ENCODE peak calls at places on chromosome 10, in six cellular contexts. X is neural progenitor cell, H is endothelial cell of umbilical vein, U is IMR-90, I is upper lobe of right lung, M is prostate gland. T is an unnamed sample.

GRCh38 chr10:33616921-33617320 is 282.5 kb upstream of the NRP1 start:
- DNase-seq in X (no peak), I (no peak), H (no peak), M (no peak), U (peak), T (no peak)

GRCh38 chr10:45602082-45602730 is 70.4 kb downstream of the ZFAND4 start:
- DNase-seq in U (peak), I (no peak), H (no peak), M (no peak), X (no peak), T (no peak)

GRCh38 chr10:133125901-133126300 is 34.1 kb upstream of the KNDC1 start:
- DNase-seq in M (no peak), X (no peak), I (peak), U (no peak), H (no peak), T (no peak)

GRCh38 chr10:24351883-24352778 is 143.2 kb downstream of the KIAA1217 start:
- DNase-seq in X (peak), I (no peak), M (no peak), H (no peak), U (peak), T (no peak)

GRCh38 chr10:121662945-121663917 is 65.0 kb upstream of the FGFR2 start:
- DNase-seq in U (no peak), M (no peak), I (no peak), X (peak), H (no peak), T (no peak)

GRCh38 chr10:99431190-99431549 is 746 bp upstream of the GOT1 start:
- DNase-seq in U (peak), H (no peak), M (peak), X (peak), I (peak), T (peak)

GRCh38 chr10:50375051-50375452 is 123.7 kb upstream of the ASAH2 start:
- DNase-seq in M (no peak), X (no peak), I (no peak), H (no peak), U (no peak), T (no peak)

GRCh38 chr10:110706690-110707098 is 62.6 kb downstream of the RBM20 start:
- DNase-seq in X (peak), M (no peak), H (no peak), I (no peak), U (peak), T (no peak)

GRCh38 chr10:33820531-33820930 is 486.1 kb upstream of the NRP1 start:
- DNase-seq in U (no peak), X (peak), H (no peak), I (no peak), M (no peak), T (no peak)

GRCh38 chr10:11687357-11687771 is 54.8 kb upstream of the ECHDC3 start:
- DNase-seq in X (no peak), H (no peak), U (no peak), M (no peak), I (no peak), T (no peak)

DNA sequence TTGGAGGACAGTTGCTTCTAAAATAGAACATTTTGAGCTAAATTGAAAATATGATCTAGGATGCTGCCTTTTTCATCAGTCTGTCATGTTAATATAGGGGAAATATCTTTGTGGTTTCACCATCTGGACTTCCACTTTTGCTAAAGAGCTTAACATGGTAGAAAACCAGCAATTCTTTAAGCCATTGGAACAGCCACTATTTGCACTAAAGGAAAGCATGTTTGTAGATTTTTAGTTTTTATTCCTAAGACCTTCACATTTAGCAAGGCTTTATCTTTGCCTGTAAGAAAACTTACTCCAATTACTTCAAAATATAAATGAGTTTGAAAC is 291.0 kb downstream of the RNLS start:
- DNase-seq in U (no peak), I (no peak), X (no peak), H (no peak), M (no peak), T (no peak)
- H3K27ac ChIP-seq in U (no peak), I (no peak), X (no peak), H (no peak), M (no peak), T (peak)

DNA sequence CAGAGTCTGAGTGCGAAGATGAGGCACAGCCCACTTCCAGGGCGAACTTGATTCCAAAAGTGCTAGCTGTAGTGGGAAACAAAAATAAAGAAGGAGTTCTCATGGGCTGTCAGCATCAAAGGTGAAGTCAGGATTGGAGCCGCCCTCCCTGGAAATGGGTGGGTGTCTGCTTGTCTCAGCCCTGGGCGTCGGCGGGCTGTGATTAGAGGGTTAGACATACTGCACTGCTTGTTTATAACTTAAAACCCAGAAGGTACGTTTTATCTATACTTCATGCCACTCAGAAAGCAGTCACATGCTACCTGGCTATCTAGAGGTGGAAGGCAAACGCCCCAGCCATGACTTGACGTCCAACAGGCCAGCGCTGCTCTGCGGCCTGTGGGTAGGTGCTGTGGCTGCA is 108.7 kb upstream of the NPS start:
- DNase-seq in U (no peak), X (no peak), I (no peak), H (no peak), M (no peak), T (no peak)
- TF ChIP-seq CTCF in U (no peak), X (no peak), I (no peak), H (no peak), M (no peak), T (no peak)

DNA sequence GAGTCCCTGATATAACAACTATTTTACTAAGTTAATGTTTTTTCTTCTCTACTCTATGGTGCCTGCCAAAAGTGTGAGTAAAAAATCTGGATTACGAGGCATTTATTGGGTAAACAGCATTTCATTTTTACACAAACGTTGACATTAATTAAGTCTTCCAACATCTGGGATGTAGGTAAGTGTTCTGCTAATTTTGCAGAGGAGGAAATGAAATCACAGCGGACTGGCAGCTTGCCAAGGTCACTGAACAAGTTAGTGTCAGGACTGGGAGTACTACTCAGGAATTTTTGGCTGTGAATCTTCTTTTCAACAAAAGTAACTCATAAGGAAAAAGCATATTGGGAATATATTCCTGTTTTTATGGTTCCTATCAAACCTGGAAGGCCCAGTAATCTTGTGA is 612.1 kb upstream of the FZD8 start:
- DNase-seq in H (peak), X (no peak), M (peak), I (no peak), U (peak), T (peak)
- H3K27ac ChIP-seq in H (no peak), X (no peak), M (no peak), I (no peak), U (no peak), T (no peak)

GRCh38 chr10:103564799-103565365 is 71.4 kb downstream of the NEURL1 start:
- DNase-seq in H (no peak), M (no peak), U (no peak), I (no peak), X (peak), T (peak)
- TF ChIP-seq CTCF in H (peak), M (no peak), U (peak), I (peak), X (peak), T (peak)

GRCh38 chr10:18164093-18164492 is 23.9 kb downstream of the CACNB2 start:
- DNase-seq in U (peak), X (no peak), I (no peak), M (no peak), H (no peak), T (no peak)

GRCh38 chr10:18162021-18162631 is 21.9 kb downstream of the CACNB2 start:
- DNase-seq in I (no peak), H (no peak), U (no peak), X (no peak), M (no peak), T (no peak)

GRCh38 chr10:18157909-18158308 is 17.7 kb downstream of the CACNB2 start:
- DNase-seq in X (no peak), H (no peak), I (no peak), U (peak), M (no peak), T (no peak)

GRCh38 chr10:18159596-18159995 is 19.4 kb downstream of the CACNB2 start:
- DNase-seq in U (no peak), X (no peak), I (no peak), H (no peak), M (no peak), T (no peak)

GRCh38 chr10:18158698-18159342 is 18.6 kb downstream of the CACNB2 start:
- DNase-seq in X (no peak), I (no peak), U (peak), M (no peak), H (no peak), T (no peak)
- H3K27ac ChIP-seq in X (no peak), I (peak), U (no peak), M (no peak), H (no peak), T (no peak)

DNA sequence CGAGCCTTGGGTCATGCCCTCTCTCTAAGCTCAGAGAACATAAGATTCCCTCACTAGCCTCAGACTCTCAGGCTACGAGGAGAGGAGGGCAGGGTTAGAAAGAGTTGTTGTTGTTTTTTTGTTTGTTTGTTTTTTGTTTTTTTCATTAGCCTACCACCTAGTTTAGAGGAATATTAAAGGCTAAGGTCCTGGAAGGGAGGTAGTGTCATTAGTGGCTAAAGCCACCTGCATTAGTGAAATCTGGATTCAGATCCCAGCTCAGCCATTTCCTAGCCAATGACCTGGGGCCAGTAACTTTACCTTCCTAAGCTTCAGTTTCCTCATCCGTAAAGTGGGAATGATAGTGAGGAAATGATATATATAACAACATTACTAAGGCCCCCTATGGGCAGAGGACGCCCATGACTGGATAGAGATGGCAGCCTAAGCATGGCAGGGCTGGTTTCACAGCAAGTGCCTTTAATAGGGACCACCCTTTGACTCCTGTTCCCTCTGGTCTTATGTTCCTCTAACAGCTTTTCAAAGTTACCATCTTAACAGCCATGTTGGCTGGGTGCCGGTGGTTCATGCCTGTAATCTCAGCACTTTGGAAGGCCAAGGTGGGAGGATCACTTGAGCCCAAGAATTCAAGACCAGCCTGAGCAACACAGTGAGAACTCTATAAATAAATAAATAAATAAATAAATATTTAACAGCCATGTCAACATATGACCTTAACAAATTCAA is 5.1 kb downstream of the DDIT4 start:
- DNase-seq in H (no peak), I (no peak), U (no peak), M (no peak), X (no peak), T (no peak)
- TF ChIP-seq CTCF in H (no peak), I (no peak), U (no peak), M (no peak), X (peak), T (no peak)

DNA sequence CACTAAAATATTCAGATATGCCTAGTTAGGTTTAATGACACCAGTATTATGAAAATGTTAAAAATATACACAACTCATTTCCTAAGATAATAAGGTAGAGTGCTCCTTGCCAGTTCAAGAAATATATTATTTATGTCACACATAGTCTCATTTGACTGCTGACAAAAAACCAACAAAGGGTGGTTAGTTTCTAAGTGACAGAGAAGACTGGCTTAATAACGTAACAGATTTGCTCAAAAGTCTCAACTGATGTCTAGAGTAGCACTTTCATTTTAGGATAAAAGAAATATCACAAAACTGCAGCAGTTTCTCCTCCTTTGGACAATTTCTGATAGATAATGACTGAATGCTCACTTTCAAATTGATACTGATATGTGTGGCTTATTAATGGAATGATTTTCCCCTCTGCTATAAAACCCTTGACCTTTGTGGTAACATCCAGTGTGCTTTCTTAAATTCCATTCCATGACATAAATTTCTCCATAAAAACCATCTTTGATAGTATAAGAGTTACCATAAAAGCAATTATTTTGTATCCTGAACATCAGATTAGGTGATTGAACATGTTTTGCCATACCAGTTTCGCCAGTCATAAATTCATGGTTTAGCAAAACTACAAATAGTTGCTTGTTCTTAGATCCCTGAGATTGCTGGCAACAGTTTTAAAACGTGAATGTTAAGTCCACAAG is 94.2 kb downstream of the NRBF2 start:
- DNase-seq in X (no peak), U (no peak), M (no peak), H (no peak), I (no peak), T (no peak)
- H3K27ac ChIP-seq in X (no peak), U (no peak), M (no peak), H (no peak), I (no peak), T (no peak)

GRCh38 chr10:93059975-93060886 is at the start of gene CYP26C1:
- DNase-seq in H (no peak), X (no peak), U (no peak), I (no peak), M (no peak), T (no peak)
- TF ChIP-seq CTCF in H (no peak), X (no peak), U (no peak), I (no peak), M (no peak), T (no peak)

DNA sequence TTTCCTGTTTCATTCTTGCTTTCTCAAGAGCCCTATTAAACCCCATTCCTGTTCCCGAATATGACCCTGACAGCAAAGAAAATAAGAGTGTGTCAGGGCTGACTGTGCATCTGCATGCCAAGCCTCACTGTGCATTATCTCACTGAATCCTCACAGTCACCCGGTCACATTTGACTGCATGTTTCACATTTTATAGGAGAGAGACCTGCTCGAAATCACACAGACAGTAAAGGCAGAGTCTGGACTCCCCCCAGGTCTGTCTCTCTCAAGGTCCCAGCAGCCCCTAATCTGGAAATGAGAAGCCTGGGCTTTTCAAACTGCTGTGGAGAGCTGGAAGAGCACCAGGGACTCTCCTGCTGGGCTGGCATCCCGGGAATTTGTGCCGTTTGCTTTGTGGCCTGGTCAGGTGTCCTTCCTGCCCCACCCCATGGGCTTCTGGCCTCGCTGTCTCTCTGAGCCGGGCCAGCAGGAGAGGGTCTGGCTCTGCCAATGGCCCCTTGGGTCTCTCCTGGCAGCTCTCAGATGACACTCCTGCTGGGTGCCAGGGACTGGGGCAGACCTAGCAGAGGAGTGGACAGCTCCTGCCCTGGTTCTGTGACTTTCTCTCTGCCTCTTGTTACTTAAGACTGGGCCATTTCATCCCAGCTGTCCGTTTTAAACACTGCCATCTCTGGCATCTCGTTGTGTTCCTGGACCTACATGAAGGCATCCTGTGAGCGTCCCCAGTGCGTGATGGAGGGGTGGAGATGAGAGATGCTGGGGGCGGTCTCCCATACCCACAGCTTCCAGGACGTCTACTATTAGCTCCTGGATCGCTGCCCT is 173.6 kb downstream of the ARHGAP12 start:
- DNase-seq in I (no peak), U (no peak), M (peak), H (no peak), X (peak), T (peak)
- H3K27ac ChIP-seq in I (peak), U (no peak), M (peak), H (no peak), X (no peak), T (peak)